ENCODE peak calls at places on chromosomes 2 and 18, in nine cellular contexts. One of them, this sample, is unnamed.

GRCh38 chr2:197777823-197778407 is 7.2 kb downstream of the BOLL start:
- DNase-seq in NCI-H1092 treated with DMSO at 0.1 percent for 48 hours: peak; percentile 17
- DNase-seq in LoVo: peak; percentile 32
- DNase-seq in HFFc6: peak; percentile 47
- DNase-seq in iris pigment epithelial cell: peak; percentile 31
- DNase-seq in left colon: no peak
- DNase-seq in activated T-helper 1 cell treated with anti-CD3 and anti-CD28 coated beads, Interleukin-2, amount 50 U/mL, for 16 hours: no peak
- DNase-seq in M059J: peak; percentile 35
- DNase-seq in GM13976: no peak
- DNase-seq in this sample: no peak

GRCh38 chr2:113298176-113298575 is 19.5 kb upstream of the PAX8 start:
- DNase-seq in M059J: no peak
- DNase-seq in GM13976: no peak
- DNase-seq in activated T-helper 1 cell treated with anti-CD3 and anti-CD28 coated beads, Interleukin-2, amount 50 U/mL, for 16 hours: no peak
- DNase-seq in HFFc6: no peak
- DNase-seq in iris pigment epithelial cell: no peak
- DNase-seq in NCI-H1092 treated with DMSO at 0.1 percent for 48 hours: no peak
- DNase-seq in left colon: no peak
- DNase-seq in LoVo: no peak
- DNase-seq in this sample: no peak

GRCh38 chr2:54577035-54577434 is 120.9 kb downstream of the SPTBN1 start:
- DNase-seq in GM13976: no peak
- DNase-seq in LoVo: no peak
- DNase-seq in HFFc6: no peak
- DNase-seq in M059J: peak; percentile 36
- DNase-seq in left colon: peak; percentile 60
- DNase-seq in NCI-H1092 treated with DMSO at 0.1 percent for 48 hours: peak; percentile 49
- DNase-seq in activated T-helper 1 cell treated with anti-CD3 and anti-CD28 coated beads, Interleukin-2, amount 50 U/mL, for 16 hours: no peak
- DNase-seq in iris pigment epithelial cell: no peak
- DNase-seq in this sample: no peak

GRCh38 chr2:197233473-197233872 is 77.1 kb downstream of the ANKRD44 start:
- DNase-seq in iris pigment epithelial cell: no peak
- DNase-seq in activated T-helper 1 cell treated with anti-CD3 and anti-CD28 coated beads, Interleukin-2, amount 50 U/mL, for 16 hours: no peak
- DNase-seq in NCI-H1092 treated with DMSO at 0.1 percent for 48 hours: no peak
- DNase-seq in GM13976: no peak
- DNase-seq in M059J: no peak
- DNase-seq in LoVo: no peak
- DNase-seq in HFFc6: no peak
- DNase-seq in left colon: no peak
- DNase-seq in this sample: no peak

GRCh38 chr2:7111626-7112025 is 194.4 kb downstream of the RNF144A start:
- DNase-seq in activated T-helper 1 cell treated with anti-CD3 and anti-CD28 coated beads, Interleukin-2, amount 50 U/mL, for 16 hours: no peak
- DNase-seq in GM13976: no peak
- DNase-seq in NCI-H1092 treated with DMSO at 0.1 percent for 48 hours: peak; percentile 8
- DNase-seq in HFFc6: no peak
- DNase-seq in iris pigment epithelial cell: no peak
- DNase-seq in M059J: no peak
- DNase-seq in left colon: no peak
- DNase-seq in LoVo: no peak
- DNase-seq in this sample: no peak

GRCh38 chr2:85777441-85777861 is 23.7 kb downstream of the ATOH8 start:
- DNase-seq in activated T-helper 1 cell treated with anti-CD3 and anti-CD28 coated beads, Interleukin-2, amount 50 U/mL, for 16 hours: no peak
- DNase-seq in M059J: no peak
- DNase-seq in iris pigment epithelial cell: no peak
- DNase-seq in NCI-H1092 treated with DMSO at 0.1 percent for 48 hours: no peak
- DNase-seq in HFFc6: no peak
- DNase-seq in left colon: no peak
- DNase-seq in LoVo: no peak
- DNase-seq in GM13976: no peak
- DNase-seq in this sample: no peak

GRCh38 chr2:168939061-168939460 is 38.0 kb downstream of the G6PC2 start:
- DNase-seq in NCI-H1092 treated with DMSO at 0.1 percent for 48 hours: no peak
- DNase-seq in activated T-helper 1 cell treated with anti-CD3 and anti-CD28 coated beads, Interleukin-2, amount 50 U/mL, for 16 hours: no peak
- DNase-seq in LoVo: no peak
- DNase-seq in M059J: no peak
- DNase-seq in iris pigment epithelial cell: no peak
- DNase-seq in GM13976: no peak
- DNase-seq in HFFc6: no peak
- DNase-seq in left colon: no peak
- DNase-seq in this sample: no peak

GRCh38 chr2:181368036-181368435 is 89.2 kb upstream of the ITGA4 start:
- DNase-seq in LoVo: no peak
- DNase-seq in iris pigment epithelial cell: peak; percentile 24
- DNase-seq in M059J: peak; percentile 13
- DNase-seq in NCI-H1092 treated with DMSO at 0.1 percent for 48 hours: no peak
- DNase-seq in activated T-helper 1 cell treated with anti-CD3 and anti-CD28 coated beads, Interleukin-2, amount 50 U/mL, for 16 hours: no peak
- DNase-seq in HFFc6: no peak
- DNase-seq in GM13976: no peak
- DNase-seq in left colon: no peak
- DNase-seq in this sample: no peak

GRCh38 chr2:124774781-124775180 is 749.7 kb downstream of the CNTNAP5 start:
- DNase-seq in NCI-H1092 treated with DMSO at 0.1 percent for 48 hours: no peak
- DNase-seq in activated T-helper 1 cell treated with anti-CD3 and anti-CD28 coated beads, Interleukin-2, amount 50 U/mL, for 16 hours: no peak
- DNase-seq in iris pigment epithelial cell: no peak
- DNase-seq in GM13976: no peak
- DNase-seq in LoVo: no peak
- DNase-seq in HFFc6: no peak
- DNase-seq in left colon: no peak
- DNase-seq in M059J: no peak
- DNase-seq in this sample: no peak

GRCh38 chr2:238501311-238501710 is 74.6 kb downstream of the ASB1 start:
- DNase-seq in M059J: no peak
- DNase-seq in GM13976: no peak
- DNase-seq in NCI-H1092 treated with DMSO at 0.1 percent for 48 hours: no peak
- DNase-seq in LoVo: no peak
- DNase-seq in activated T-helper 1 cell treated with anti-CD3 and anti-CD28 coated beads, Interleukin-2, amount 50 U/mL, for 16 hours: no peak
- DNase-seq in HFFc6: no peak
- DNase-seq in left colon: no peak
- DNase-seq in iris pigment epithelial cell: no peak
- DNase-seq in this sample: no peak

GRCh38 chr2:214574077-214574775 is 163.4 kb downstream of the VWC2L start:
- DNase-seq in M059J: peak; percentile 7
- DNase-seq in HFFc6: no peak
- DNase-seq in GM13976: no peak
- DNase-seq in activated T-helper 1 cell treated with anti-CD3 and anti-CD28 coated beads, Interleukin-2, amount 50 U/mL, for 16 hours: no peak
- DNase-seq in iris pigment epithelial cell: no peak
- DNase-seq in NCI-H1092 treated with DMSO at 0.1 percent for 48 hours: no peak
- DNase-seq in left colon: no peak
- DNase-seq in LoVo: no peak
- DNase-seq in this sample: no peak

GRCh38 chr18:45738660-45739059 is 14.7 kb downstream of the SLC14A1 start:
- DNase-seq in LoVo: no peak
- DNase-seq in HFFc6: no peak
- DNase-seq in activated T-helper 1 cell treated with anti-CD3 and anti-CD28 coated beads, Interleukin-2, amount 50 U/mL, for 16 hours: no peak
- DNase-seq in NCI-H1092 treated with DMSO at 0.1 percent for 48 hours: no peak
- DNase-seq in iris pigment epithelial cell: no peak
- DNase-seq in GM13976: no peak
- DNase-seq in left colon: no peak
- DNase-seq in M059J: peak; percentile 17
- DNase-seq in this sample: no peak

GRCh38 chr2:176121377-176122111 is 975 bp upstream of the HOXD9 start:
- DNase-seq in left colon: no peak
- DNase-seq in HFFc6: no peak
- DNase-seq in LoVo: no peak
- DNase-seq in NCI-H1092 treated with DMSO at 0.1 percent for 48 hours: no peak
- DNase-seq in activated T-helper 1 cell treated with anti-CD3 and anti-CD28 coated beads, Interleukin-2, amount 50 U/mL, for 16 hours: no peak
- DNase-seq in iris pigment epithelial cell: no peak
- DNase-seq in M059J: no peak
- DNase-seq in GM13976: no peak
- DNase-seq in this sample: no peak

GRCh38 chr2:96139181-96139758 is 968 bp upstream of the ASTL start:
- DNase-seq in iris pigment epithelial cell: no peak
- DNase-seq in LoVo: no peak
- DNase-seq in activated T-helper 1 cell treated with anti-CD3 and anti-CD28 coated beads, Interleukin-2, amount 50 U/mL, for 16 hours: no peak
- DNase-seq in left colon: no peak
- DNase-seq in NCI-H1092 treated with DMSO at 0.1 percent for 48 hours: no peak
- DNase-seq in GM13976: no peak
- DNase-seq in M059J: no peak
- DNase-seq in HFFc6: no peak
- DNase-seq in this sample: no peak

GRCh38 chr2:25228848-25229674 is 60.7 kb upstream of the POMC start:
- DNase-seq in LoVo: peak; percentile 40
- DNase-seq in NCI-H1092 treated with DMSO at 0.1 percent for 48 hours: peak; percentile 22
- DNase-seq in GM13976: peak; percentile 75
- DNase-seq in HFFc6: peak; percentile 58
- DNase-seq in activated T-helper 1 cell treated with anti-CD3 and anti-CD28 coated beads, Interleukin-2, amount 50 U/mL, for 16 hours: no peak
- DNase-seq in iris pigment epithelial cell: peak; percentile 77
- DNase-seq in left colon: peak; percentile 66
- DNase-seq in M059J: peak; percentile 71
- DNase-seq in this sample: no peak

GRCh38 chr2:19282305-19282704 is 76.1 kb downstream of the OSR1 start:
- DNase-seq in M059J: no peak
- DNase-seq in iris pigment epithelial cell: no peak
- DNase-seq in GM13976: no peak
- DNase-seq in NCI-H1092 treated with DMSO at 0.1 percent for 48 hours: no peak
- DNase-seq in LoVo: no peak
- DNase-seq in HFFc6: no peak
- DNase-seq in activated T-helper 1 cell treated with anti-CD3 and anti-CD28 coated beads, Interleukin-2, amount 50 U/mL, for 16 hours: no peak
- DNase-seq in left colon: no peak
- DNase-seq in this sample: no peak

GRCh38 chr18:50775726-50776125 is 44.1 kb downstream of the MRO start:
- DNase-seq in LoVo: no peak
- DNase-seq in GM13976: no peak
- DNase-seq in activated T-helper 1 cell treated with anti-CD3 and anti-CD28 coated beads, Interleukin-2, amount 50 U/mL, for 16 hours: no peak
- DNase-seq in left colon: no peak
- DNase-seq in HFFc6: no peak
- DNase-seq in M059J: no peak
- DNase-seq in iris pigment epithelial cell: no peak
- DNase-seq in NCI-H1092 treated with DMSO at 0.1 percent for 48 hours: no peak
- DNase-seq in this sample: no peak

GRCh38 chr2:7625392-7626138 is 708.4 kb downstream of the RNF144A start:
- DNase-seq in LoVo: no peak
- DNase-seq in HFFc6: no peak
- DNase-seq in left colon: no peak
- DNase-seq in NCI-H1092 treated with DMSO at 0.1 percent for 48 hours: no peak
- DNase-seq in M059J: no peak
- DNase-seq in activated T-helper 1 cell treated with anti-CD3 and anti-CD28 coated beads, Interleukin-2, amount 50 U/mL, for 16 hours: no peak
- DNase-seq in iris pigment epithelial cell: no peak
- DNase-seq in GM13976: peak; percentile 12
- DNase-seq in this sample: no peak

GRCh38 chr2:59932341-59932740 is 621.1 kb downstream of the BCL11A start:
- DNase-seq in NCI-H1092 treated with DMSO at 0.1 percent for 48 hours: no peak
- DNase-seq in M059J: no peak
- DNase-seq in HFFc6: no peak
- DNase-seq in activated T-helper 1 cell treated with anti-CD3 and anti-CD28 coated beads, Interleukin-2, amount 50 U/mL, for 16 hours: no peak
- DNase-seq in LoVo: no peak
- DNase-seq in iris pigment epithelial cell: no peak
- DNase-seq in left colon: no peak
- DNase-seq in GM13976: no peak
- DNase-seq in this sample: no peak

GRCh38 chr2:127661949-127662510 is 13.3 kb downstream of the LIMS2 start:
- DNase-seq in LoVo: no peak
- DNase-seq in left colon: no peak
- DNase-seq in GM13976: no peak
- DNase-seq in activated T-helper 1 cell treated with anti-CD3 and anti-CD28 coated beads, Interleukin-2, amount 50 U/mL, for 16 hours: no peak
- DNase-seq in M059J: no peak
- DNase-seq in iris pigment epithelial cell: no peak
- DNase-seq in NCI-H1092 treated with DMSO at 0.1 percent for 48 hours: no peak
- DNase-seq in HFFc6: no peak
- DNase-seq in this sample: no peak

GRCh38 chr2:229519655-229520054 is 194.7 kb downstream of the DNER start:
- DNase-seq in GM13976: no peak
- DNase-seq in iris pigment epithelial cell: peak; percentile 49
- DNase-seq in HFFc6: no peak
- DNase-seq in M059J: peak; percentile 46
- DNase-seq in activated T-helper 1 cell treated with anti-CD3 and anti-CD28 coated beads, Interleukin-2, amount 50 U/mL, for 16 hours: no peak
- DNase-seq in left colon: no peak
- DNase-seq in LoVo: no peak
- DNase-seq in NCI-H1092 treated with DMSO at 0.1 percent for 48 hours: no peak
- DNase-seq in this sample: no peak

GRCh38 chr2:11669454-11670291 is at the start of gene NTSR2:
- DNase-seq in LoVo: no peak
- DNase-seq in HFFc6: no peak
- DNase-seq in left colon: peak; percentile 52
- DNase-seq in M059J: peak; percentile 36
- DNase-seq in activated T-helper 1 cell treated with anti-CD3 and anti-CD28 coated beads, Interleukin-2, amount 50 U/mL, for 16 hours: no peak
- DNase-seq in NCI-H1092 treated with DMSO at 0.1 percent for 48 hours: no peak
- DNase-seq in GM13976: no peak
- DNase-seq in iris pigment epithelial cell: peak; percentile 60
- DNase-seq in this sample: no peak

GRCh38 chr18:21241224-21242131 is 554 bp upstream of the GREB1L start:
- DNase-seq in activated T-helper 1 cell treated with anti-CD3 and anti-CD28 coated beads, Interleukin-2, amount 50 U/mL, for 16 hours: no peak
- DNase-seq in iris pigment epithelial cell: no peak
- DNase-seq in left colon: no peak
- DNase-seq in M059J: peak; percentile 45
- DNase-seq in HFFc6: no peak
- DNase-seq in LoVo: no peak
- DNase-seq in GM13976: peak; percentile 38
- DNase-seq in NCI-H1092 treated with DMSO at 0.1 percent for 48 hours: peak; percentile 30
- DNase-seq in this sample: no peak

GRCh38 chr18:49811151-49811938 is 2.0 kb downstream of the ACAA2 start:
- DNase-seq in HFFc6: no peak
- DNase-seq in activated T-helper 1 cell treated with anti-CD3 and anti-CD28 coated beads, Interleukin-2, amount 50 U/mL, for 16 hours: no peak
- DNase-seq in left colon: no peak
- DNase-seq in GM13976: no peak
- DNase-seq in iris pigment epithelial cell: no peak
- DNase-seq in M059J: no peak
- DNase-seq in LoVo: peak; percentile 26
- DNase-seq in NCI-H1092 treated with DMSO at 0.1 percent for 48 hours: peak; percentile 26
- DNase-seq in this sample: no peak

GRCh38 chr2:200385063-200385635 is 78.7 kb downstream of the SPATS2L start:
- DNase-seq in iris pigment epithelial cell: no peak
- DNase-seq in NCI-H1092 treated with DMSO at 0.1 percent for 48 hours: no peak
- DNase-seq in HFFc6: no peak
- DNase-seq in LoVo: no peak
- DNase-seq in M059J: no peak
- DNase-seq in GM13976: no peak
- DNase-seq in activated T-helper 1 cell treated with anti-CD3 and anti-CD28 coated beads, Interleukin-2, amount 50 U/mL, for 16 hours: no peak
- DNase-seq in left colon: no peak
- DNase-seq in this sample: no peak

This sample was measured in amygdala.